ENCODE peak calls at places on chromosomes 2 and 18, in six cellular contexts. P is GM12878, Y is stomach, F is suprapubic skin, I is K562, N is GM23338. E is an unnamed sample.
A peak's percentile ranks its signal among the peaks of the same experiment; 100 is the strongest.

GRCh38 chr2:48253301-48253700 is 276.7 kb upstream of the STON1 start:
- DNase-seq in I (peak; percentile 21), F (no peak), P (no peak), Y (no peak), N (no peak), E (no peak)

GRCh38 chr2:231604101-231604684 is 11.5 kb downstream of the TEX44 start:
- DNase-seq in N (peak; percentile 67), F (peak; percentile 86), P (no peak), Y (peak; percentile 51), I (peak; percentile 44), E (no peak)

GRCh38 chr18:79429785-79430281 is 34.1 kb downstream of the NFATC1 start:
- DNase-seq in I (peak; percentile 56), F (no peak), P (no peak), N (no peak), Y (no peak), E (no peak)

GRCh38 chr2:102604754-102605153 is 14.6 kb upstream of the SLC9A2 start:
- DNase-seq in I (no peak), Y (no peak), N (peak; percentile 6), F (no peak), P (no peak), E (no peak)

GRCh38 chr2:18536697-18537096 is 23.8 kb downstream of the RDH14 start:
- DNase-seq in Y (no peak), F (no peak), I (no peak), P (no peak), N (no peak), E (no peak)

GRCh38 chr2:213995400-213996105 is 415.3 kb upstream of the VWC2L start:
- DNase-seq in F (no peak), P (no peak), Y (no peak), N (no peak), I (no peak), E (peak; percentile 54)

GRCh38 chr2:231197741-231198290 is 615 bp upstream of the ARMC9 start:
- DNase-seq in I (no peak), P (no peak), Y (no peak), N (no peak), F (no peak), E (no peak)

GRCh38 chr2:121565389-121566250 is 34.9 kb downstream of the RNU4ATAC start:
- DNase-seq in N (no peak), P (no peak), F (no peak), I (no peak), Y (no peak), E (no peak)

GRCh38 chr2:38892819-38893218 is 3.1 kb downstream of the ARHGEF33 start:
- DNase-seq in P (no peak), Y (no peak), N (no peak), I (no peak), F (no peak), E (no peak)

GRCh38 chr2:145108959-145109710 is 589.2 kb upstream of the ZEB2 start:
- DNase-seq in I (no peak), F (no peak), P (no peak), Y (no peak), N (no peak), E (no peak)

GRCh38 chr2:20052229-20052871 is 922 bp upstream of the LAPTM4A start:
- DNase-seq in Y (no peak), P (no peak), I (no peak), N (peak; percentile 15), F (no peak), E (peak; percentile 48)

GRCh38 chr18:64416990-64417389 is 268.1 kb upstream of the LINC00305 start:
- DNase-seq in N (peak; percentile 27), F (no peak), Y (no peak), P (no peak), I (no peak), E (no peak)

GRCh38 chr18:24878289-24878688 is 417.9 kb downstream of the HRH4 start:
- DNase-seq in F (no peak), P (no peak), N (peak; percentile 61), Y (no peak), I (no peak), E (no peak)

GRCh38 chr2:25740810-25741381 is 67.5 kb upstream of the DTNB start:
- DNase-seq in N (peak; percentile 63), F (no peak), P (no peak), I (no peak), Y (no peak), E (no peak)

GRCh38 chr2:178860551-178860950 is 53.3 kb upstream of the TTN start:
- DNase-seq in F (no peak), I (no peak), P (no peak), Y (no peak), N (no peak), E (no peak)

GRCh38 chr2:57965219-57965618 is 81.4 kb upstream of the VRK2 start:
- DNase-seq in P (no peak), I (no peak), F (no peak), Y (no peak), N (no peak), E (no peak)

GRCh38 chr2:214232266-214232665 is 178.6 kb upstream of the VWC2L start:
- DNase-seq in Y (no peak), I (no peak), F (no peak), N (no peak), P (no peak), E (no peak)

DNA sequence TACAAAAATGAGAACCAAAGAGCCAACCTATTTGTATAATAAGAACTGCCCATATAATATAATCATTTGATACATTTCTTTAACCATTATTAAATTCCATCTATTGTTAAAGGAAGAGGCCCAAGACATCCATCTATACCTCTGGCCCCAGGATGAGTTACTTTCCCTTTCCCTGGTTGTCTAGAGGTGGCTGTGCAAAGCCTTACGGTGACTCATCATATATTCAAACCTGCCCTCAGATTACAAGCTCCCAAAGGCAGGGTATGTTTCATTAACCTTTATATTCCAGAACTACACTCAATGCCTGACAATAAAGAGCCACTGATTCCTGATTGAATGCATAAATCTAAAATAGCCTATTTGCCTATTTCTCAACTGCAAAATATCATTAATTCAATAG is 105.8 kb upstream of the PID1 start:
- DNase-seq in P (no peak), Y (no peak), I (no peak), N (no peak), F (no peak), E (no peak)
- H3K4me1 ChIP-seq in P (no peaks in the 10 kb centered on the region), Y (no peaks in the 10 kb centered on the region), I (no peaks in the 10 kb centered on the region), N (no peaks in the 10 kb centered on the region), F (no peaks in the 10 kb centered on the region), E (no peaks in the 10 kb centered on the region)

GRCh38 chr2:109185338-109185737 is 56.3 kb downstream of the SH3RF3 start:
- DNase-seq in F (no peak), P (no peak), Y (no peak), I (no peak), N (no peak), E (no peak)
- H3K4me3 ChIP-seq in F (no peak overlapping the region), P (no peak overlapping the region), Y (no peak overlapping the region), I (no peak overlapping the region), N (no peak overlapping the region), E (no peak overlapping the region)

DNA sequence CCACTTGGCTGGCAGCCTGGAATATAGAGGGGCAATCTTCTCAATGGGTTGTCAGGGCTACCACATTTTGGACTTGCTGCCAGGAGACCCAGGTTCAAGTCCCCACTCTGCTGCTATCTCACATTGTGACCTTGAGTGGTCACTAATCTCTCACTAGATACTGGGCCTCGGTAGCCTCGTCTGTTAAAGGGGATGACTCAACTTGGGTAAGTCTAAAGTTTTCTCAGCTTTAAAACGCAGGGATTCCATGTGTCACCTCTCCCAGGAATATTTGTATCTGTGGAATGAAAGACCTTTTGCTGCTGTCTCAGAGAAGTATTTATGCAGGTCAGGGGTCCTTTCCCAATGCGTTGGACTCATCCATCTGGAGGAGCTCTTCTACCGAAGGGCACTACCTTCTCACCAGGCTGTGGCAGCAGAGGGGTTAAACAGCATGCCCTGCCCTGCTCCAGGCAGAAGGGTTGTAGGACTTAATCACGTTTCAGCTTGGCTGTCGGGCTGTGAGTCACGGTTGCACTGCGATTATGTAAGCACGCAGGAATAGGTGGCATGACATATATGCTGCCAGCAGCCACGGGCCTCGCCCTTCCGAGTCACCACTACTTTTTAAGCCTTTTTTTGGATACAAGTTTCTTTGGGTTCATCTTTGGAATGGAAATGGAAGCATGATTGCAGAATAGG is 86.5 kb downstream of the SEMA4F start:
- DNase-seq in I (no peak), Y (peak; percentile 79), P (no peak), F (no peak), N (no peak), E (peak; percentile 93)
- TF ChIP-seq POLR2AphosphoS5 in I (no peak), Y (no peak), P (no peak), F (peak; percentile 77), N (no peak), E (no peak)

DNA sequence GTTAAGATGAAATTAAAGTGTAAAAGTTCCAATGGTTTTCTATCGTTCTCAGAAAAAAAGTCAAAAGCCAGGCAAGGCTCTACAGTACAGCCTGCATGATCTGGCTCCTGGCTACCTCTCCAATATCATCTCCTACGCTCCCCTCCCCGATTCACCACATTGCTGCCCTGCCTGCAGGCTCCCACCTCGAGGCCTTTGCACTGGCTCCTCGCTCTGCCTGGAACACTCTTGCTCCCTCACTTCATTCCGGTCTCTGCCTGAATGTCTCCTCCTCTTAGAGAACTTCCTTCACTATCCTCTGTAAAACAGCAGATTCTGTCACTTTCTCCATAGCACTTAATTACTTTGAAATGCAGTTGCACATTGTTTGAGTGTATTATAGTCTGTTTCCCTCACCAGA is 72.5 kb downstream of the KLF7 start:
- DNase-seq in Y (no peak), F (no peak), I (no peak), N (peak; percentile 60), P (no peak), E (no peak)
- H3K4me1 ChIP-seq in Y (peaks cover 47% of the 10 kb centered on the region), F (no peaks in the 10 kb centered on the region), I (no peaks in the 10 kb centered on the region), N (peaks cover 60% of the 10 kb centered on the region), P (peaks cover 9% of the 10 kb centered on the region), E (no peaks in the 10 kb centered on the region)

GRCh38 chr2:11465485-11466306 is at the start of gene E2F6:
- DNase-seq in Y (peak; percentile 93), N (peak; percentile 92), P (peak; percentile 24), I (peak; percentile 94), F (peak; percentile 94), E (peak; percentile 48)

GRCh38 chr2:11467749-11468148 is 1.8 kb upstream of the E2F6 start:
- DNase-seq in I (no peak), Y (no peak), P (no peak), N (no peak), F (no peak), E (no peak)

GRCh38 chr2:11466307-11467125 is 555 bp upstream of the E2F6 start:
- DNase-seq in P (no peak), Y (no peak), I (no peak), N (no peak), F (no peak), E (no peak)

GRCh38 chr2:11465110-11465484 is 864 bp downstream of the E2F6 start:
- DNase-seq in P (no peak), Y (no peak), N (no peak), F (no peak), I (no peak), E (no peak)

GRCh38 chr2:11467126-11467649 is 1.2 kb upstream of the E2F6 start:
- DNase-seq in P (no peak), F (no peak), N (no peak), Y (no peak), I (no peak), E (no peak)
- H3K4me3 ChIP-seq in P (peak overlapping the region; percentile 86), F (no peak overlapping the region), N (no peak overlapping the region), Y (no peak overlapping the region), I (no peak overlapping the region), E (peak overlapping the region; percentile 82)

DNA sequence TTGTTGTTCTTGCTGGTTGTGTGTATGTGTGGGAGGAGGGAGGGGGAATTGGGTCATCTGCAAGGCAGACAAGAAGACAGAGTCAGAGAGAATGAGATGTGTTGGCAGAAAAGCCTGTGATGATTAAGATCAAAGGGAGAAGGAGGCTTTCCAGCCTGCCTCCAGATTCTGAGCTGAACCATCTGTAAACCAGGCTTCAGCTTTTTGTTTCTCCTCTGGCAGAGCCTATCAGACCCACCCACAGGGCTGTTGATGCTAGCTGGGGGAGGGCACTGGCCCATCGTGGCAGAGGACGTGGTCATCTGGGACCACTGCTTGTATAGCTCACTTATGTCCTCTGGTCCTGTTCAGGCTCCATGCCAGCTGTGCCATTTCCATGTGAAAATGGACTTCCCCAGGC is 27.6 kb upstream of the COL6A3 start:
- DNase-seq in Y (no peak), F (no peak), N (no peak), I (no peak), P (no peak), E (no peak)
- TF ChIP-seq POLR2AphosphoS5 in Y (no peak), F (no peak), N (no peak), I (no peak), P (no peak), E (no peak)

E was measured in Panc1.